ENCODE peak calls at places on chromosome 19, in four cellular contexts. S is GM12878, R is H1, L is HepG2. T is an unnamed sample.

GRCh38 chr19:50909240-50910070 is 1.7 kb downstream of the KLK4 start:
- DNase-seq in R (peak; percentile 100), L (peak; percentile 13), S (no peak), T (peak; percentile 99)

GRCh38 chr19:46466536-46467199 is 4.7 kb downstream of the PNMA8A start:
- DNase-seq in L (no peak), S (peak; percentile 55), R (no peak), T (no peak)

GRCh38 chr19:50167314-50167721 is 4.2 kb upstream of the IZUMO2 start:
- DNase-seq in L (peak; percentile 15), S (no peak), R (no peak), T (no peak)

GRCh38 chr19:15330801-15331418 is 1.4 kb downstream of the BRD4 start:
- DNase-seq in R (no peak), S (no peak), L (no peak), T (no peak)

GRCh38 chr19:33868076-33868735 is 71.5 kb downstream of the KCTD15 start:
- DNase-seq in L (no peak), R (no peak), S (no peak), T (no peak)

GRCh38 chr19:48807590-48808308 is 3.1 kb downstream of the BCAT2 start:
- DNase-seq in L (peak; percentile 50), R (peak; percentile 59), S (no peak), T (peak; percentile 32)

GRCh38 chr19:39568604-39569003 is 28.6 kb upstream of the EID2 start:
- DNase-seq in L (peak; percentile 27), S (no peak), R (no peak), T (no peak)

GRCh38 chr19:15464394-15465385 is at the start of gene RASAL3:
- DNase-seq in L (no peak), R (no peak), S (peak; percentile 51), T (no peak)

GRCh38 chr19:23305555-23305954 is 55.4 kb upstream of the ZNF724 start:
- DNase-seq in L (no peak), R (no peak), S (no peak), T (no peak)

GRCh38 chr19:27393591-27393990 is 1819.4 kb downstream of the UQCRFS1 start:
- DNase-seq in R (no peak), S (no peak), L (no peak), T (no peak)

GRCh38 chr19:27392027-27392632 is 1820.8 kb downstream of the UQCRFS1 start:
- DNase-seq in R (no peak), L (no peak), S (no peak), T (no peak)
- TF ChIP-seq CEBPB in R (no peak), L (no peak), S (no peak), T (no peak)

GRCh38 chr19:1690570-1691307 is 38.3 kb upstream of the TCF3 start:
- DNase-seq in S (no peak), L (no peak), R (peak; percentile 98), T (peak; percentile 96)

DNA sequence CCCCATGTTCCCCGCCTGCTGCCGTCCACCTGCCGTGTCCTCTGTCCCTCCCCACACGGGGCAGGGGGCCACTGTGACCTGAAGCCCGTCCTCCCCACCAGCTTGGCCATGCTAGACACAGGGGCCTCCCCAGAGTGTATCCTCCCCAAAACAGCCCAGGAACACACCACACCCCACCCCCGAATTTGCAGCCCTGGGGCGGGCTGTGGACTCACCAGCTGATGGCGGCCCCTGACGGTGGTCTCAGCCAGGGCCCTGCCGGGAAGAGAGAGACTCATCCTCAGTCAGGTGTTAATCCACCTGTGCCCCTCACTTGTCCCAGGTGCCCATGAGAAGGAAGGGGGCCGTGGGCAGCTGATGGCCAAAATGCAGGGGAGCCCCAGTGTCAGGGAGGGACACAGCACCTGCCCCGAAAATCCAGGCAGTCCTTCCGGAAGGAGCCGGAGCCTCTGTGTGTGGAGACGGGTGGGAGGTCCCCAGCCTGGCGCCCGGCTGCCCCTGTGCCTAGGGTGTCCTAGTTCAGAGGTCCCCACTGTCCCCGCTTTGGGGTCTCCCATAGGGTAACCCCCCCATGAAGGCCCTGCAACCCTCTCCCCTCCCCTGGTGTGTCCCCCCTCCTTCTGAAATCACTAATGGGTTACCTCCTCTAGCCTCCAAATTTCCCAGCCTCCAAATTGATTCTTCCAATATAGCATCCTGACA is 39.3 kb upstream of the TCF3 start:
- DNase-seq in S (no peak), R (no peak), L (no peak), T (no peak)
- H3K27me3 ChIP-seq in S (no peaks in the 10 kb centered on the region), R (peaks cover 7% of the 10 kb centered on the region), L (peaks cover 11% of the 10 kb centered on the region), T (peaks cover 16% of the 10 kb centered on the region)

GRCh38 chr19:19203012-19203856 is at the start of gene NR2C2AP:
- DNase-seq in L (peak; percentile 83), S (peak; percentile 73), R (peak; percentile 88), T (peak; percentile 95)

GRCh38 chr19:19201697-19202630 is 1.2 kb downstream of the NR2C2AP start:
- DNase-seq in L (no peak), S (no peak), R (no peak), T (no peak)

GRCh38 chr19:19204181-19204580 is 967 bp upstream of the NR2C2AP start:
- DNase-seq in S (no peak), R (no peak), L (no peak), T (no peak)

GRCh38 chr19:19205416-19206410 is 2.5 kb upstream of the NR2C2AP start:
- DNase-seq in L (no peak), R (no peak), S (no peak), T (no peak)

DNA sequence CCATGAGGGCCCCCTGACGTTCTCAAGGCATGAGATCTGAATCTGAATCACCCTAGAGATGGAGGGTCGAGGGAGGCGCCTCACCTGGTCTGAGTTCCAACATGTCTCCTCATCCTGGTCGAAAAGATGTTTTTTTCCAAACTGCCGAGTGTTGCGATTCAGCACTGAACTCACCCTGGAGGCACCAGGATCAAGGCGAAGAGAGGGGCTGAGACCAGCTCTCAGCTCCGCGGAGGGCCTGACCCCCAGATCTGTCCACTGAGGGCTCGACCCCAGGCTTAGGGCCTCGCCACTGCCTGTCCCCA is 555 bp downstream of the NR2C2AP start:
- DNase-seq in R (no peak), L (no peak), S (no peak), T (peak; percentile 41)
- TF ChIP-seq GABPA in R (no peak), L (no peak), S (no peak), T (no peak)

DNA sequence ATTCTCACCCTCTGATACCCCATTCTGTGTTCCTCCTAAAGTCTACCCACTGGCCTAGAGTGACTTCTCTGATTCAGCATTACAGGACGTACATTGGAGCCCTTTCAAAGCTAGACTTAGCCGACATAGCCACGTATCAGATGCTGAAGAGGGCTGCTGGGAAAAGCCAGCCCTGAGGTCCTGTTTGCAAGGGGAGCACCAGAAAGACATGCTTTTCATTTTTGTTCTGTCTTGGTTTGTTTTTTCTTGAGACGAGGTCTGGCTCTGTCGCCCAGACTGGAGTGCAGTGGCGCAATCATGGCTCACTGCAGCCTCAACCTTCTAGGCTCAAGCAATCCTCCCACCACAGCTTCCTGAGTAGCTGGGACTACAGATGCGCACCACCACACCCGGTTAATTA is 6.3 kb upstream of the ZSWIM4 start:
- DNase-seq in R (no peak), S (no peak), L (no peak), T (no peak)
- TF ChIP-seq CEBPB in R (no peak), S (no peak), L (no peak), T (peak; percentile 86)

GRCh38 chr19:47469719-47470118 is 2.0 kb downstream of the SLC8A2 start:
- DNase-seq in R (no peak), L (no peak), S (no peak), T (no peak)

GRCh38 chr19:47473336-47473735 is 1.6 kb upstream of the SLC8A2 start:
- DNase-seq in S (no peak), L (no peak), R (no peak), T (no peak)

GRCh38 chr19:47470447-47471195 is 1.1 kb downstream of the SLC8A2 start:
- DNase-seq in L (no peak), R (no peak), S (no peak), T (no peak)

GRCh38 chr19:47471381-47471732 is 336 bp downstream of the SLC8A2 start:
- DNase-seq in L (no peak), R (no peak), S (no peak), T (no peak)

DNA sequence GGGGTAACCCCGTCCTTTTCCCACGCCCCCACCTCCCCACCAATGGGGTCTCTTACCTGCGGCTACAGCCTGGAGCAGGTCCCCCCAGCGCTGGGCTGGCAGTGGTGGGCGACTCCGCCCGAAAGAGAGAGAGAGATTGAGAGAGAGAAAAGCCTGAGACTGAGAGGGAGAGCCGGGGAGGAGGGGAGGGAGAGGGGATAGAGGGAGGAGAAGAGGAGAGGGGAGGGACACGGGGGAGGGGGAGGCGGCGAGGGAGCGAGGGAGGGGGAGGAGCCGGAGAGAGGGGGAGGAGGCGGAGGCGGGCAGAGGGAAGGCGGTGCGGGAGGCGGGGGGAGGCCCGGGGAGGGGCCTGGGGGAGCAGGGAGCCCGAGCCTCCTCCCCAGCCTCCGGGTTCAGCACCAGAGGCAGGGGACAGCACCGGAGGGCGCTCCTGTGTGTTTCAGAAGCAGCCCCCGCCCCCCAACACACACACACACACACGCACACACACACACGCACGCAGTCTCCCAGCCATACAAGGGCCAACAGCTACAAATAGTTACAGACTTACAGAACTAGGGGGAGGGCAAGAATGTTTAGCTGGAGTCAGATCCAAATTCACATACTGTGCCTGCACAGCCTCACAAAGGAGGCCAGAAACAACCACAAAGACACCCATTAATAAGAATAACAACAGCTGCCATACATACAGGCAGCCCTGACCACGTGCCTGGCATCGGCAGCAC is at the start of gene SLC8A2:
- DNase-seq in L (peak; percentile 52), R (peak; percentile 89), S (no peak), T (peak; percentile 99)
- H3K27me3 ChIP-seq in L (peaks cover 3% of the 10 kb centered on the region), R (peaks cover 3% of the 10 kb centered on the region), S (peaks cover 5% of the 10 kb centered on the region), T (peaks cover 9% of the 10 kb centered on the region)

DNA sequence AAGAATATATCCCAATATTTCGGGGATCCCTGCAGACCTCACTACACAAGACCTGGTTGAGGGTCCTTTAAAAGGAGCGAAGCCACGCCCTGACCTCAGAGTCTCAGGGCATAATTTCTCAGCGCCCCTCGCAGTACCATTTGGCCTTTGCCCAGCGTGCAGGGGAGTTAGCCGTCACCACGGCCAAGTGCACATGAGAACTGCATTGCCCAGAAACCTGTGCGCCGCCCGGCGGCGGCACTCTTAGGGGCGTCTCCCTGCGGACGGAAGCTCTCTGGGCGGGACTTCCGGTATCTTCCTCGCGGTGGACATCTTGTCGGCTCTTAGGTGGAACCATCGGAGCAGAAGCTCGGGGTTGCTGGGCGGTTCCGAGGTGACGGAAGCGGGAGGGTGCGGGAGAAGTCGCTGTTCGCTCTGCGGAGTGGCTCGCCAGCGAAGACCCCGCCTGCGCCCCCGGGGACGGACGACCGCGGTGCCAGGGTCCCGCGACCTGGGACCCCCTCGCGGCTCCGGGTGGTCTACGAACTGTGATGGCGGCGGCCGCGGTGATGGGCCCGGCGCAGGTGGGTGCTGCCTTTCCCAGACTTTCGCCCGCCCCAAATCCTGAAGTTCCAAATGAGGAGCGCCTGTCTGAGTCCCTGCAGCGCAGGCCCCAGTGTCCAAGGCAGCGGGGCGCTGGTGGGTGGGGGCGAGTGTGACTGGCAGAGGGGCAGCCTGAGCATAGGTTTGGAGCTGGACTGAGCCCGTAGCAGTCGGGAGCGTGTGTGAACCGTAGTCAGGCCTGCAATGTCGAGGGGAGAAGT is at the start of gene ZNF134:
- DNase-seq in R (peak; percentile 90), L (peak; percentile 87), S (peak; percentile 52), T (peak; percentile 91)
- TF ChIP-seq GABPA in R (peak; percentile 94), L (peak; percentile 94), S (peak; percentile 95), T (peak; percentile 96)

GRCh38 chr19:18729933-18730530 is 46.6 kb downstream of the CRTC1 start:
- DNase-seq in L (no peak), R (no peak), S (no peak), T (no peak)
- TF ChIP-seq CEBPB in L (no peak), R (no peak), S (no peak), T (no peak)

GRCh38 chr19:41699968-41700323 is 8.5 kb upstream of the CEACAM5 start:
- DNase-seq in S (no peak), R (no peak), L (no peak), T (no peak)
- H3K27me3 ChIP-seq in S (peaks cover 2% of the 10 kb centered on the region), R (no peaks in the 10 kb centered on the region), L (no peaks in the 10 kb centered on the region), T (no peaks in the 10 kb centered on the region)